ENCODE peak calls at places on chromosomes 5 and 9, in seven cellular contexts. One of them, this sample, is unnamed.

GRCh38 chr5:111266491-111266890 is 42.3 kb downstream of the CAMK4 start:
- DNase-seq in Panc1: no peak
- DNase-seq in SK-N-SH: no peak
- DNase-seq in breast epithelium: no peak
- DNase-seq in neuronal stem cell: no peak
- DNase-seq in small intestine: no peak
- DNase-seq in left lung: no peak
- DNase-seq in this sample: no peak

GRCh38 chr5:132411382-132411925 is 41.9 kb downstream of the SLC22A5 start:
- DNase-seq in Panc1: no peak
- DNase-seq in SK-N-SH: no peak
- DNase-seq in breast epithelium: no peak
- DNase-seq in neuronal stem cell: no peak
- DNase-seq in small intestine: peak; percentile 81
- DNase-seq in left lung: peak; percentile 59
- DNase-seq in this sample: peak; percentile 33

GRCh38 chr9:84711936-84712335 is 42.4 kb downstream of the NTRK2 start:
- DNase-seq in Panc1: no peak
- DNase-seq in SK-N-SH: peak; percentile 16
- DNase-seq in breast epithelium: peak; percentile 90
- DNase-seq in neuronal stem cell: no peak
- DNase-seq in small intestine: no peak
- DNase-seq in left lung: no peak
- DNase-seq in this sample: no peak

GRCh38 chr5:131193106-131193505 is 22.4 kb downstream of the LYRM7 start:
- DNase-seq in Panc1: no peak
- DNase-seq in SK-N-SH: no peak
- DNase-seq in breast epithelium: no peak
- DNase-seq in neuronal stem cell: no peak
- DNase-seq in small intestine: no peak
- DNase-seq in left lung: no peak
- DNase-seq in this sample: no peak

GRCh38 chr9:21862871-21863270 is 60.4 kb downstream of the MTAP start:
- DNase-seq in Panc1: no peak
- DNase-seq in SK-N-SH: no peak
- DNase-seq in breast epithelium: no peak
- DNase-seq in neuronal stem cell: no peak
- DNase-seq in small intestine: no peak
- DNase-seq in left lung: no peak
- DNase-seq in this sample: no peak

GRCh38 chr5:172953776-172954189 is 5.4 kb upstream of the RPL26L1 start:
- DNase-seq in Panc1: no peak
- DNase-seq in SK-N-SH: no peak
- DNase-seq in breast epithelium: no peak
- DNase-seq in neuronal stem cell: no peak
- DNase-seq in small intestine: no peak
- DNase-seq in left lung: no peak
- DNase-seq in this sample: no peak

GRCh38 chr9:36843964-36844363 is 190.1 kb downstream of the PAX5 start:
- DNase-seq in Panc1: no peak
- DNase-seq in SK-N-SH: no peak
- DNase-seq in breast epithelium: no peak
- DNase-seq in neuronal stem cell: no peak
- DNase-seq in small intestine: no peak
- DNase-seq in left lung: no peak
- DNase-seq in this sample: no peak

GRCh38 chr5:62597314-62597713 is 18.7 kb downstream of the LRRC70 start:
- DNase-seq in Panc1: no peak
- DNase-seq in SK-N-SH: no peak
- DNase-seq in breast epithelium: no peak
- DNase-seq in neuronal stem cell: no peak
- DNase-seq in small intestine: no peak
- DNase-seq in left lung: no peak
- DNase-seq in this sample: no peak

GRCh38 chr5:72648511-72648910 is 141.3 kb upstream of the ZNF366 start:
- DNase-seq in Panc1: no peak
- DNase-seq in SK-N-SH: no peak
- DNase-seq in breast epithelium: no peak
- DNase-seq in neuronal stem cell: no peak
- DNase-seq in small intestine: no peak
- DNase-seq in left lung: no peak
- DNase-seq in this sample: no peak

GRCh38 chr9:95772320-95773060 is 103.0 kb upstream of the ERCC6L2 start:
- DNase-seq in Panc1: no peak
- DNase-seq in SK-N-SH: no peak
- DNase-seq in breast epithelium: no peak
- DNase-seq in neuronal stem cell: peak; percentile 53
- DNase-seq in small intestine: peak; percentile 68
- DNase-seq in left lung: peak; percentile 66
- DNase-seq in this sample: peak; percentile 83

GRCh38 chr5:142826093-142826492 is 55.9 kb downstream of the ARHGAP26 start:
- DNase-seq in Panc1: peak; percentile 77
- DNase-seq in SK-N-SH: no peak
- DNase-seq in breast epithelium: no peak
- DNase-seq in neuronal stem cell: no peak
- DNase-seq in small intestine: no peak
- DNase-seq in left lung: no peak
- DNase-seq in this sample: no peak

GRCh38 chr9:83978992-83979811 is 813 bp downstream of the HNRNPK start:
- DNase-seq in Panc1: no peak
- DNase-seq in SK-N-SH: peak; percentile 85
- DNase-seq in breast epithelium: peak; percentile 74
- DNase-seq in neuronal stem cell: peak; percentile 71
- DNase-seq in small intestine: peak; percentile 82
- DNase-seq in left lung: peak; percentile 92
- DNase-seq in this sample: peak; percentile 92

GRCh38 chr5:19886123-19886921 is 101.7 kb downstream of the CDH18 start:
- DNase-seq in Panc1: peak; percentile 73
- DNase-seq in SK-N-SH: no peak
- DNase-seq in breast epithelium: no peak
- DNase-seq in neuronal stem cell: no peak
- DNase-seq in small intestine: no peak
- DNase-seq in left lung: no peak
- DNase-seq in this sample: no peak

GRCh38 chr9:77848897-77849296 is 182.7 kb downstream of the GNAQ start:
- DNase-seq in Panc1: no peak
- DNase-seq in SK-N-SH: no peak
- DNase-seq in breast epithelium: peak; percentile 85
- DNase-seq in neuronal stem cell: no peak
- DNase-seq in small intestine: no peak
- DNase-seq in left lung: peak; percentile 67
- DNase-seq in this sample: peak; percentile 46

DNA sequence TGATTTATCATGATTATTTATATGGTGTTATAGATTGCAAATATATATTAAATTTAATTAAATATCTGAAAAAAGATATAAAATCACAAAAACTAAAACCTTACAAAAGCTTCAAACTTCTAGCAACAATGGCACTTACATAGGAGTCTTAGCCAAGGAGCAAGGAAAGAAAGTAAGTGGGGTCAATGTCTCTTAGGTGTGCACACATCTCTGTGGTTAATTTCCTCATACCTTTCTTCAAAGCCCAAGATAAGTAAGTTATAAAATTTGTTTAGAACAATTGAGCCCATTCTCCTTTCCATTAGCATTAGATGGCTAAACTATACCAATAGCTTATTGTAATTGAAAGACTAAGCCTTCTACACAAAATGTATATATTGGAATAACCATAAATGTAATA is 161.6 kb upstream of the PDE4D start:
- DNase-seq in Panc1: no peak
- DNase-seq in SK-N-SH: no peak
- DNase-seq in breast epithelium: no peak
- DNase-seq in neuronal stem cell: no peak
- DNase-seq in small intestine: peak; percentile 78
- DNase-seq in left lung: no peak
- DNase-seq in this sample: no peak
- H3K27ac ChIP-seq in Panc1: no peak overlapping the region
- H3K27ac ChIP-seq in SK-N-SH: no peak overlapping the region
- H3K27ac ChIP-seq in breast epithelium: no peak overlapping the region
- H3K27ac ChIP-seq in neuronal stem cell: no peak overlapping the region
- H3K27ac ChIP-seq in small intestine: no peak overlapping the region
- H3K27ac ChIP-seq in left lung: no peak overlapping the region
- H3K27ac ChIP-seq in this sample: no peak overlapping the region

GRCh38 chr9:92644278-92644677 is 25.7 kb downstream of the IPPK start:
- DNase-seq in Panc1: no peak
- DNase-seq in SK-N-SH: no peak
- DNase-seq in breast epithelium: no peak
- DNase-seq in neuronal stem cell: no peak
- DNase-seq in small intestine: no peak
- DNase-seq in left lung: no peak
- DNase-seq in this sample: no peak
- H3K36me3 ChIP-seq in Panc1: peaks cover 2% of the 10 kb centered on the region
- H3K36me3 ChIP-seq in SK-N-SH: peaks cover 92% of the 10 kb centered on the region
- H3K36me3 ChIP-seq in breast epithelium: peaks cover 10% of the 10 kb centered on the region
- H3K36me3 ChIP-seq in neuronal stem cell: peaks cover 95% of the 10 kb centered on the region
- H3K36me3 ChIP-seq in small intestine: peaks cover 31% of the 10 kb centered on the region
- H3K36me3 ChIP-seq in left lung: peaks cover 100% of the 10 kb centered on the region
- H3K36me3 ChIP-seq in this sample: no peaks in the 10 kb centered on the region

GRCh38 chr9:137070906-137071275 is 534 bp upstream of the SAPCD2 start:
- DNase-seq in Panc1: no peak
- DNase-seq in SK-N-SH: peak; percentile 77
- DNase-seq in breast epithelium: no peak
- DNase-seq in neuronal stem cell: no peak
- DNase-seq in small intestine: no peak
- DNase-seq in left lung: no peak
- DNase-seq in this sample: no peak
- H3K27ac ChIP-seq in Panc1: peak overlapping the region; percentile 66
- H3K27ac ChIP-seq in SK-N-SH: peak overlapping the region; percentile 80
- H3K27ac ChIP-seq in breast epithelium: peak overlapping the region; percentile 82
- H3K27ac ChIP-seq in neuronal stem cell: peak overlapping the region; percentile 19
- H3K27ac ChIP-seq in small intestine: no peak overlapping the region
- H3K27ac ChIP-seq in left lung: peak overlapping the region; percentile 53
- H3K27ac ChIP-seq in this sample: peak overlapping the region; percentile 49

GRCh38 chr9:35710818-35711500 is 21.0 kb downstream of the TLN1 start:
- DNase-seq in Panc1: no peak
- DNase-seq in SK-N-SH: no peak
- DNase-seq in breast epithelium: no peak
- DNase-seq in neuronal stem cell: no peak
- DNase-seq in small intestine: no peak
- DNase-seq in left lung: no peak
- DNase-seq in this sample: no peak
- H3K36me3 ChIP-seq in Panc1: peaks cover 36% of the 10 kb centered on the region
- H3K36me3 ChIP-seq in SK-N-SH: peaks cover 84% of the 10 kb centered on the region
- H3K36me3 ChIP-seq in breast epithelium: peaks cover 28% of the 10 kb centered on the region
- H3K36me3 ChIP-seq in neuronal stem cell: peaks cover 94% of the 10 kb centered on the region
- H3K36me3 ChIP-seq in small intestine: peaks cover 63% of the 10 kb centered on the region
- H3K36me3 ChIP-seq in left lung: peaks cover 100% of the 10 kb centered on the region
- H3K36me3 ChIP-seq in this sample: peaks cover 7% of the 10 kb centered on the region

DNA sequence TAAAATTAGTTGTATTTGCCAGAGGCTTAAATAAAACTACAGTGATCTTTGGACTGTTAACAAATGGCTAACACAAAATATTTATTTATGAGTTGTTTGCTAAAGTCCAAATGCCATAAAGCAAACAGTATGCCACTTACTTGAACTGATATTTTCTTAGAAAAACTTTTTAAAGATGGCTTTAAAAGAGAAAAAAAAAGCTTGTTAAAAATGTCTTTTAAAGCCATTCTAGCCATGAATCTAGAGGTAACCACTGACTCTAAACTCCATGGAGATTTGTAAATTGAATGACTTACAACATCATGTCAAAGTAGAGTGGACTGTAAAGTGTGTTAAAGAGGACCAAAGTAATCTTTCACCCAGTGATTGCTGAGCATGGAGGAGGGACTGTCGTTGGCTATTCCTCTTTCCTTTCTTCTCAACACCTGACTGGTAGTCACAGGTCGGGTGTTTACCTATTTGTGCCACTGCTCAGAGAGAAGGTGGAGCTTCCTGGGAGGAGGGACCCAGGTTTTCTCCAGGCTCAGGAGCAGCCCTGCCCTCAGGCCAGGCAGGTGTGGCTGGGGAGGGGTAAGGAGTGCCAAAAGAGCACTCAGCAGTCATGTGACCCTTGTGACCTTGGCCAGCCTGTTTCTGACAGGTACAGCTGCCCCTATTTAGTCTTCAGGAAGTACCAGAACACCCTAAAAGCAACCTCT is 69.1 kb upstream of the TJP2 start:
- DNase-seq in Panc1: no peak
- DNase-seq in SK-N-SH: no peak
- DNase-seq in breast epithelium: peak; percentile 60
- DNase-seq in neuronal stem cell: no peak
- DNase-seq in small intestine: peak; percentile 99
- DNase-seq in left lung: peak; percentile 87
- DNase-seq in this sample: peak; percentile 88
- H3K27ac ChIP-seq in Panc1: no peak overlapping the region
- H3K27ac ChIP-seq in SK-N-SH: no peak overlapping the region
- H3K27ac ChIP-seq in breast epithelium: peak overlapping the region; percentile 40
- H3K27ac ChIP-seq in neuronal stem cell: no peak overlapping the region
- H3K27ac ChIP-seq in small intestine: peak overlapping the region; percentile 83
- H3K27ac ChIP-seq in left lung: peak overlapping the region; percentile 29
- H3K27ac ChIP-seq in this sample: peak overlapping the region; percentile 91

DNA sequence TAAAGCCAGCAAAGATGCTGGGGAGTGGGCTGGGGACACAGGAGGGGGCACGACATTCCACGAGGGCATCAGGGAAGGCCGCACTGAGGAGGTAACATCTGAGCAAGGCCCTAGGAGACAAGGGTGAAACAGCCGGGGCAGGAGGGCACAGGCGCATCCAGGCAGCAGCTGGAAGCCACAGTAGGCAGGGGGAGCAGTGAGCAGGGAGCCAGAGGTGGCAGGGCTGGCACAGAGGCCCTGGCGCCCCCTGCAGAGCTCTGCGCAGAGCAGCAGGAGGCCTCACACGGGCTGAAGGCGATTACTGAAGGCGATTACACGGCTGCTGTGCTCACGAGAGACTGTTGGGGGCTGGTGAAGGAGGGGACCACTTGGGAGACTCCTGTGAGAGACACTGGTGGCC is 15.4 kb downstream of the LMAN2 start:
- DNase-seq in Panc1: no peak
- DNase-seq in SK-N-SH: peak; percentile 77
- DNase-seq in breast epithelium: no peak
- DNase-seq in neuronal stem cell: no peak
- DNase-seq in small intestine: peak; percentile 35
- DNase-seq in left lung: no peak
- DNase-seq in this sample: no peak
- H3K36me3 ChIP-seq in Panc1: peaks cover 10% of the 10 kb centered on the region
- H3K36me3 ChIP-seq in SK-N-SH: peaks cover 77% of the 10 kb centered on the region
- H3K36me3 ChIP-seq in breast epithelium: peaks cover 20% of the 10 kb centered on the region
- H3K36me3 ChIP-seq in neuronal stem cell: peaks cover 89% of the 10 kb centered on the region
- H3K36me3 ChIP-seq in small intestine: peaks cover 18% of the 10 kb centered on the region
- H3K36me3 ChIP-seq in left lung: peaks cover 87% of the 10 kb centered on the region
- H3K36me3 ChIP-seq in this sample: no peaks in the 10 kb centered on the region

DNA sequence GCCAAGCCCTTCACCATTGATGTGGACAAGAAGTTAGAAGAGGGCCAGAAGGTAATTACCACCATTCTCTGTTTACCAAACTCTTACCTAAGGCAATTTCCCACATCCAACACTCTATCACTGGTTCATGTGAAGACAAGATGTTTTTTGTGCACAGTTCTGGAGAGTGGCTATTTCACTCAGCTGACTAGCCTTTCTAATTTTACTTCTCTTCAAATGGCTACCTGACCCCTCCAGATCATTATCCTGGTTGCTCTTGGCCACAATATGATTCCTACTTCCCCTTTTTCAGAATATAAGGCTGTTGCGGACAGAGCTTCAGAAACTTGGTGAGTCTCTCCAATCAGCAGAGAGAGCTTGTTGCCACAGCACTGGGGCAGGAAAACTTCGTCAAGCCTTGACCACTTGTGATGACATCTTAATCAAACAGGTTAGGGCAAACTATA is 7.1 kb downstream of the KIF20A start:
- DNase-seq in Panc1: no peak
- DNase-seq in SK-N-SH: no peak
- DNase-seq in breast epithelium: no peak
- DNase-seq in neuronal stem cell: no peak
- DNase-seq in small intestine: no peak
- DNase-seq in left lung: no peak
- DNase-seq in this sample: no peak
- H3K27ac ChIP-seq in Panc1: no peak overlapping the region
- H3K27ac ChIP-seq in SK-N-SH: no peak overlapping the region
- H3K27ac ChIP-seq in breast epithelium: no peak overlapping the region
- H3K27ac ChIP-seq in neuronal stem cell: no peak overlapping the region
- H3K27ac ChIP-seq in small intestine: no peak overlapping the region
- H3K27ac ChIP-seq in left lung: peak overlapping the region; percentile 61
- H3K27ac ChIP-seq in this sample: no peak overlapping the region

GRCh38 chr9:69731348-69731747 is 28.5 kb downstream of the PTAR1 start:
- DNase-seq in Panc1: no peak
- DNase-seq in SK-N-SH: no peak
- DNase-seq in breast epithelium: no peak
- DNase-seq in neuronal stem cell: no peak
- DNase-seq in small intestine: no peak
- DNase-seq in left lung: no peak
- DNase-seq in this sample: no peak
- H3K36me3 ChIP-seq in Panc1: peaks cover 5% of the 10 kb centered on the region
- H3K36me3 ChIP-seq in SK-N-SH: peaks cover 80% of the 10 kb centered on the region
- H3K36me3 ChIP-seq in breast epithelium: no peaks in the 10 kb centered on the region
- H3K36me3 ChIP-seq in neuronal stem cell: peaks cover 94% of the 10 kb centered on the region
- H3K36me3 ChIP-seq in small intestine: peaks cover 8% of the 10 kb centered on the region
- H3K36me3 ChIP-seq in left lung: peaks cover 64% of the 10 kb centered on the region
- H3K36me3 ChIP-seq in this sample: no peaks in the 10 kb centered on the region

This sample was measured in hepatocyte.